ENCODE peak calls at places on chromosome 10, in nine cellular contexts. One of them, this sample, is unnamed.

GRCh38 chr10:17229016-17229716 is 1.1 kb downstream of the VIM start:
- DNase-seq in psoas muscle: peak; percentile 94
- DNase-seq in lower lobe of right lung: peak; percentile 92
- DNase-seq in gastrocnemius medialis: peak; percentile 69
- DNase-seq in heart left ventricle: peak; percentile 93
- DNase-seq in NT2/D1: no peak
- DNase-seq in stomach: peak; percentile 73
- DNase-seq in cardiac muscle cell: peak; percentile 91
- DNase-seq in adrenal gland: peak; percentile 83
- DNase-seq in this sample: peak; percentile 96

GRCh38 chr10:132346806-132347205 is 14.8 kb downstream of the LRRC27 start:
- DNase-seq in heart left ventricle: no peak
- DNase-seq in adrenal gland: no peak
- DNase-seq in NT2/D1: no peak
- DNase-seq in stomach: no peak
- DNase-seq in gastrocnemius medialis: no peak
- DNase-seq in lower lobe of right lung: no peak
- DNase-seq in psoas muscle: no peak
- DNase-seq in cardiac muscle cell: no peak
- DNase-seq in this sample: peak; percentile 14

GRCh38 chr10:130424418-130424817 is 288.2 kb downstream of the GLRX3 start:
- DNase-seq in psoas muscle: no peak
- DNase-seq in heart left ventricle: no peak
- DNase-seq in lower lobe of right lung: no peak
- DNase-seq in gastrocnemius medialis: no peak
- DNase-seq in stomach: no peak
- DNase-seq in adrenal gland: no peak
- DNase-seq in cardiac muscle cell: no peak
- DNase-seq in NT2/D1: no peak
- DNase-seq in this sample: no peak

GRCh38 chr10:74746813-74747212 is 79.6 kb upstream of the KAT6B start:
- DNase-seq in adrenal gland: no peak
- DNase-seq in psoas muscle: no peak
- DNase-seq in NT2/D1: no peak
- DNase-seq in stomach: no peak
- DNase-seq in heart left ventricle: no peak
- DNase-seq in cardiac muscle cell: no peak
- DNase-seq in lower lobe of right lung: no peak
- DNase-seq in gastrocnemius medialis: no peak
- DNase-seq in this sample: no peak

GRCh38 chr10:21807162-21807561 is 196.4 kb downstream of the DNAJC1 start:
- DNase-seq in lower lobe of right lung: no peak
- DNase-seq in psoas muscle: no peak
- DNase-seq in NT2/D1: peak; percentile 72
- DNase-seq in cardiac muscle cell: peak; percentile 13
- DNase-seq in adrenal gland: no peak
- DNase-seq in stomach: no peak
- DNase-seq in heart left ventricle: no peak
- DNase-seq in gastrocnemius medialis: no peak
- DNase-seq in this sample: no peak

GRCh38 chr10:86779267-86780017 is 23.0 kb downstream of the BMPR1A start:
- DNase-seq in NT2/D1: no peak
- DNase-seq in heart left ventricle: no peak
- DNase-seq in lower lobe of right lung: no peak
- DNase-seq in psoas muscle: no peak
- DNase-seq in gastrocnemius medialis: no peak
- DNase-seq in stomach: no peak
- DNase-seq in cardiac muscle cell: no peak
- DNase-seq in adrenal gland: no peak
- DNase-seq in this sample: no peak

GRCh38 chr10:132509506-132510173 is 27.9 kb upstream of the INPP5A start:
- DNase-seq in gastrocnemius medialis: no peak
- DNase-seq in lower lobe of right lung: no peak
- DNase-seq in heart left ventricle: no peak
- DNase-seq in psoas muscle: peak; percentile 45
- DNase-seq in stomach: no peak
- DNase-seq in adrenal gland: no peak
- DNase-seq in cardiac muscle cell: no peak
- DNase-seq in NT2/D1: no peak
- DNase-seq in this sample: peak; percentile 53

GRCh38 chr10:28910960-28911359 is 233.6 kb downstream of the BAMBI start:
- DNase-seq in cardiac muscle cell: no peak
- DNase-seq in adrenal gland: no peak
- DNase-seq in stomach: no peak
- DNase-seq in heart left ventricle: no peak
- DNase-seq in NT2/D1: no peak
- DNase-seq in gastrocnemius medialis: no peak
- DNase-seq in psoas muscle: no peak
- DNase-seq in lower lobe of right lung: no peak
- DNase-seq in this sample: no peak

GRCh38 chr10:84214046-84214572 is 11.2 kb downstream of the LRIT2 start:
- DNase-seq in psoas muscle: no peak
- DNase-seq in stomach: no peak
- DNase-seq in cardiac muscle cell: no peak
- DNase-seq in NT2/D1: no peak
- DNase-seq in adrenal gland: no peak
- DNase-seq in lower lobe of right lung: no peak
- DNase-seq in gastrocnemius medialis: no peak
- DNase-seq in heart left ventricle: no peak
- DNase-seq in this sample: no peak

GRCh38 chr10:43202224-43202656 is 64.0 kb downstream of the CSGALNACT2 start:
- DNase-seq in stomach: peak; percentile 26
- DNase-seq in NT2/D1: no peak
- DNase-seq in gastrocnemius medialis: no peak
- DNase-seq in psoas muscle: peak; percentile 59
- DNase-seq in adrenal gland: peak; percentile 6
- DNase-seq in heart left ventricle: no peak
- DNase-seq in cardiac muscle cell: peak; percentile 51
- DNase-seq in lower lobe of right lung: peak; percentile 72
- DNase-seq in this sample: peak; percentile 32

GRCh38 chr10:26621889-26622681 is 75.4 kb upstream of the PDSS1 start:
- DNase-seq in adrenal gland: no peak
- DNase-seq in lower lobe of right lung: peak; percentile 88
- DNase-seq in cardiac muscle cell: peak; percentile 36
- DNase-seq in psoas muscle: peak; percentile 61
- DNase-seq in heart left ventricle: peak; percentile 58
- DNase-seq in gastrocnemius medialis: peak; percentile 9
- DNase-seq in NT2/D1: no peak
- DNase-seq in stomach: peak; percentile 85
- DNase-seq in this sample: peak; percentile 90

GRCh38 chr10:32205666-32206065 is 141.3 kb downstream of the EPC1 start:
- DNase-seq in adrenal gland: no peak
- DNase-seq in gastrocnemius medialis: no peak
- DNase-seq in psoas muscle: no peak
- DNase-seq in cardiac muscle cell: no peak
- DNase-seq in NT2/D1: no peak
- DNase-seq in stomach: no peak
- DNase-seq in heart left ventricle: no peak
- DNase-seq in lower lobe of right lung: no peak
- DNase-seq in this sample: no peak

GRCh38 chr10:79155301-79156081 is 86.7 kb downstream of the ZMIZ1 start:
- DNase-seq in adrenal gland: peak; percentile 51
- DNase-seq in stomach: no peak
- DNase-seq in heart left ventricle: peak; percentile 73
- DNase-seq in psoas muscle: peak; percentile 73
- DNase-seq in NT2/D1: no peak
- DNase-seq in gastrocnemius medialis: no peak
- DNase-seq in cardiac muscle cell: no peak
- DNase-seq in lower lobe of right lung: no peak
- DNase-seq in this sample: no peak

GRCh38 chr10:12681250-12681649 is 320.3 kb downstream of the CCDC3 start:
- DNase-seq in gastrocnemius medialis: no peak
- DNase-seq in adrenal gland: no peak
- DNase-seq in lower lobe of right lung: no peak
- DNase-seq in NT2/D1: no peak
- DNase-seq in psoas muscle: no peak
- DNase-seq in heart left ventricle: no peak
- DNase-seq in cardiac muscle cell: no peak
- DNase-seq in stomach: no peak
- DNase-seq in this sample: no peak

GRCh38 chr10:70942125-70942524 is 53.8 kb upstream of the PCBD1 start:
- DNase-seq in gastrocnemius medialis: no peak
- DNase-seq in psoas muscle: no peak
- DNase-seq in lower lobe of right lung: no peak
- DNase-seq in heart left ventricle: no peak
- DNase-seq in adrenal gland: no peak
- DNase-seq in cardiac muscle cell: no peak
- DNase-seq in stomach: no peak
- DNase-seq in NT2/D1: no peak
- DNase-seq in this sample: no peak
- H3K27me3 ChIP-seq in gastrocnemius medialis: no peaks in the 10 kb centered on the region
- H3K27me3 ChIP-seq in psoas muscle: no peaks in the 10 kb centered on the region
- H3K27me3 ChIP-seq in lower lobe of right lung: no peaks in the 10 kb centered on the region
- H3K27me3 ChIP-seq in heart left ventricle: no peaks in the 10 kb centered on the region
- H3K27me3 ChIP-seq in adrenal gland: no peaks in the 10 kb centered on the region
- H3K27me3 ChIP-seq in cardiac muscle cell: no peaks in the 10 kb centered on the region
- H3K27me3 ChIP-seq in stomach: no peaks in the 10 kb centered on the region
- H3K27me3 ChIP-seq in NT2/D1: no peaks in the 10 kb centered on the region
- H3K27me3 ChIP-seq in this sample: no peaks in the 10 kb centered on the region

DNA sequence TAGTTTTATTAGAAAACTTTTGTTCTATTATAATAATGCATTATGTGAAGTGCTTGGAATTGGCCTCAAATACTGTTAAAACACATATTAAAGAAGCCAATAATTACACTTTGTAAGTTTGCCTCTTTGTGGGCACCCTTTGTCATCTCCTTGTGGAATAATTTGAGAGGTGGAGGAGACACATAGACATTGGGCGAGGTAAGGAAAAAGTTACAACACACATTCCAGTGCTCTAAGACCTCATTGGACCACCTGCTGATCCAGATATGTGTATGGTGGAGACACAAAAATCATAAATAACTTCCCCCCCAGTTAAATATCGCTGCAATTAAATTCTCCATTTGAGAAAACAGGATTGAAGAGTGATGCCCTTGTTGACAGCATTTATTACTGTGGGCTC is 511.8 kb downstream of the GFRA1 start:
- DNase-seq in NT2/D1: no peak
- DNase-seq in stomach: no peak
- DNase-seq in heart left ventricle: no peak
- DNase-seq in lower lobe of right lung: no peak
- DNase-seq in gastrocnemius medialis: no peak
- DNase-seq in cardiac muscle cell: no peak
- DNase-seq in psoas muscle: no peak
- DNase-seq in adrenal gland: no peak
- DNase-seq in this sample: no peak
- H3K36me3 ChIP-seq in NT2/D1: no peaks in the 10 kb centered on the region
- H3K36me3 ChIP-seq in stomach: no peaks in the 10 kb centered on the region
- H3K36me3 ChIP-seq in heart left ventricle: no peaks in the 10 kb centered on the region
- H3K36me3 ChIP-seq in lower lobe of right lung: no peaks in the 10 kb centered on the region
- H3K36me3 ChIP-seq in gastrocnemius medialis: no peaks in the 10 kb centered on the region
- H3K36me3 ChIP-seq in cardiac muscle cell: no peaks in the 10 kb centered on the region
- H3K36me3 ChIP-seq in psoas muscle: no peaks in the 10 kb centered on the region
- H3K36me3 ChIP-seq in adrenal gland: no peaks in the 10 kb centered on the region
- H3K36me3 ChIP-seq in this sample: no peaks in the 10 kb centered on the region

GRCh38 chr10:47435081-47435480 is 48.8 kb downstream of the ANXA8 start:
- DNase-seq in cardiac muscle cell: no peak
- DNase-seq in lower lobe of right lung: no peak
- DNase-seq in stomach: no peak
- DNase-seq in gastrocnemius medialis: no peak
- DNase-seq in heart left ventricle: no peak
- DNase-seq in NT2/D1: no peak
- DNase-seq in psoas muscle: no peak
- DNase-seq in adrenal gland: no peak
- DNase-seq in this sample: no peak
- H3K27me3 ChIP-seq in cardiac muscle cell: no peaks in the 10 kb centered on the region
- H3K27me3 ChIP-seq in lower lobe of right lung: no peaks in the 10 kb centered on the region
- H3K27me3 ChIP-seq in stomach: no peaks in the 10 kb centered on the region
- H3K27me3 ChIP-seq in gastrocnemius medialis: peaks cover 2% of the 10 kb centered on the region
- H3K27me3 ChIP-seq in heart left ventricle: peaks cover 5% of the 10 kb centered on the region
- H3K27me3 ChIP-seq in NT2/D1: no peaks in the 10 kb centered on the region
- H3K27me3 ChIP-seq in psoas muscle: no peaks in the 10 kb centered on the region
- H3K27me3 ChIP-seq in adrenal gland: no peaks in the 10 kb centered on the region
- H3K27me3 ChIP-seq in this sample: no peaks in the 10 kb centered on the region

GRCh38 chr10:95352684-95353083 is 61.9 kb upstream of the PDLIM1 start:
- DNase-seq in NT2/D1: no peak
- DNase-seq in gastrocnemius medialis: no peak
- DNase-seq in psoas muscle: no peak
- DNase-seq in heart left ventricle: no peak
- DNase-seq in stomach: no peak
- DNase-seq in lower lobe of right lung: no peak
- DNase-seq in cardiac muscle cell: no peak
- DNase-seq in adrenal gland: no peak
- DNase-seq in this sample: no peak
- H3K36me3 ChIP-seq in NT2/D1: peaks cover 3% of the 10 kb centered on the region
- H3K36me3 ChIP-seq in gastrocnemius medialis: peaks cover 73% of the 10 kb centered on the region
- H3K36me3 ChIP-seq in psoas muscle: peaks cover 94% of the 10 kb centered on the region
- H3K36me3 ChIP-seq in heart left ventricle: peaks cover 45% of the 10 kb centered on the region
- H3K36me3 ChIP-seq in stomach: peaks cover 90% of the 10 kb centered on the region
- H3K36me3 ChIP-seq in lower lobe of right lung: peaks cover 24% of the 10 kb centered on the region
- H3K36me3 ChIP-seq in cardiac muscle cell: peaks cover 7% of the 10 kb centered on the region
- H3K36me3 ChIP-seq in adrenal gland: no peaks in the 10 kb centered on the region
- H3K36me3 ChIP-seq in this sample: peaks cover 16% of the 10 kb centered on the region

GRCh38 chr10:96439655-96440217 is 74.0 kb downstream of the TLL2 start:
- DNase-seq in adrenal gland: no peak
- DNase-seq in lower lobe of right lung: no peak
- DNase-seq in heart left ventricle: no peak
- DNase-seq in stomach: no peak
- DNase-seq in NT2/D1: no peak
- DNase-seq in gastrocnemius medialis: no peak
- DNase-seq in psoas muscle: no peak
- DNase-seq in cardiac muscle cell: no peak
- DNase-seq in this sample: no peak
- H3K27me3 ChIP-seq in adrenal gland: no peaks in the 10 kb centered on the region
- H3K27me3 ChIP-seq in lower lobe of right lung: no peaks in the 10 kb centered on the region
- H3K27me3 ChIP-seq in heart left ventricle: no peaks in the 10 kb centered on the region
- H3K27me3 ChIP-seq in stomach: no peaks in the 10 kb centered on the region
- H3K27me3 ChIP-seq in NT2/D1: no peaks in the 10 kb centered on the region
- H3K27me3 ChIP-seq in gastrocnemius medialis: no peaks in the 10 kb centered on the region
- H3K27me3 ChIP-seq in psoas muscle: no peaks in the 10 kb centered on the region
- H3K27me3 ChIP-seq in cardiac muscle cell: no peaks in the 10 kb centered on the region
- H3K27me3 ChIP-seq in this sample: no peaks in the 10 kb centered on the region

This sample was measured in upper lobe of left lung.